ENCODE peak calls at places on chromosomes 7 and 10, in six cellular contexts. B is endothelial cell; X is progenitor cell of endocrine pancreas; P is NCI-H1048; L is stimulated activated CD4-positive, alpha-beta T cell treated with anti-CD3 and anti-CD28 coated beads, Interleukin-12 subunit alpha, Interleukin-12 subunit beta, amount 100 ng/mL, for 4 hours; H is immature natural killer cell. F is an unnamed sample.

GRCh38 chr7:141072548-141073172 is 1.2 kb upstream of the TMEM178B start:
- DNase-seq in L (peak), P (no peak), X (peak), H (no peak), B (peak), F (peak)

GRCh38 chr7:2878306-2878705 is 34.2 kb upstream of the GNA12 start:
- DNase-seq in H (no peak), X (no peak), B (no peak), L (no peak), P (no peak), F (no peak)

GRCh38 chr10:43931308-43931930 is 282.7 kb upstream of the ZNF32 start:
- DNase-seq in P (no peak), L (no peak), B (no peak), X (no peak), H (no peak), F (no peak)

GRCh38 chr7:79217468-79217867 is 236.0 kb downstream of the MAGI2 start:
- DNase-seq in H (no peak), B (no peak), X (no peak), L (no peak), P (no peak), F (no peak)

GRCh38 chr7:12386237-12386839 is 17.3 kb downstream of the VWDE start:
- DNase-seq in L (no peak), B (no peak), H (no peak), X (no peak), P (no peak), F (no peak)

GRCh38 chr7:101940830-101941229 is 123.4 kb downstream of the CUX1 start:
- DNase-seq in P (no peak), B (peak), H (no peak), L (no peak), X (no peak), F (peak)

GRCh38 chr10:63700209-63700934 is 179.2 kb downstream of the REEP3 start:
- DNase-seq in X (no peak), L (no peak), B (no peak), P (no peak), H (no peak), F (no peak)

GRCh38 chr7:20959281-20959680 is 172.6 kb upstream of the SP8 start:
- DNase-seq in H (no peak), B (no peak), L (no peak), P (no peak), X (no peak), F (peak)

GRCh38 chr7:117772416-117772815 is 100.8 kb downstream of the CTTNBP2 start:
- DNase-seq in H (no peak), L (no peak), B (no peak), X (no peak), P (no peak), F (no peak)

GRCh38 chr10:74822101-74822500 is 4.3 kb upstream of the KAT6B start:
- DNase-seq in B (no peak), X (no peak), L (no peak), H (no peak), P (no peak), F (no peak)

GRCh38 chr7:154296443-154296842 is 244.2 kb downstream of the DPP6 start:
- DNase-seq in H (no peak), B (no peak), L (no peak), X (no peak), P (no peak), F (no peak)

GRCh38 chr10:115657161-115657850 is 564.1 kb downstream of the ATRNL1 start:
- DNase-seq in L (no peak), H (no peak), B (no peak), P (no peak), X (no peak), F (no peak)

GRCh38 chr7:27910341-27910740 is 170.4 kb downstream of the TAX1BP1 start:
- DNase-seq in X (no peak), L (no peak), H (no peak), B (no peak), P (no peak), F (peak)

F was measured in NCI-H526.